ENCODE peak calls at places on chromosome 12, in five cellular contexts. O is K562, A is GM12878, Q is H1, P is SK-N-SH. W is an unnamed sample.

GRCh38 chr12:112198120-112198733 is 72.9 kb downstream of the TRAFD1 start:
- DNase-seq in O (peak), A (no peak), Q (peak), P (peak), W (peak)

GRCh38 chr12:71810905-71811304 is 28.7 kb upstream of the TBC1D15 start:
- DNase-seq in O (no peak), A (no peak), Q (no peak), P (no peak), W (no peak)

GRCh38 chr12:31588976-31589375 is 2.0 kb downstream of the DENND5B start:
- DNase-seq in O (no peak), A (no peak), Q (no peak), P (no peak), W (no peak)

GRCh38 chr12:578743-579449 is 84.3 kb downstream of the NINJ2 start:
- DNase-seq in O (no peak), A (no peak), Q (no peak), P (no peak), W (no peak)

GRCh38 chr12:88946377-88946997 is 366.2 kb upstream of the KITLG start:
- DNase-seq in O (no peak), A (no peak), Q (no peak), P (no peak), W (no peak)

GRCh38 chr12:15634010-15634676 is 155.0 kb downstream of the EPS8 start:
- DNase-seq in O (no peak), A (no peak), Q (no peak), P (no peak), W (no peak)

GRCh38 chr12:104478396-104479140 is 21.8 kb downstream of the CHST11 start:
- DNase-seq in O (peak), A (peak), Q (no peak), P (no peak), W (no peak)

GRCh38 chr12:112794721-112795486 is 3.4 kb downstream of the RPH3A start:
- DNase-seq in O (no peak), A (no peak), Q (no peak), P (peak), W (no peak)

GRCh38 chr12:50686406-50686805 is 77.5 kb upstream of the ATF1 start:
- DNase-seq in O (no peak), A (no peak), Q (no peak), P (no peak), W (no peak)

GRCh38 chr12:20272801-20273200 is 95.5 kb upstream of the PDE3A start:
- DNase-seq in O (no peak), A (no peak), Q (no peak), P (no peak), W (no peak)

GRCh38 chr12:42213023-42213422 is 25.0 kb downstream of the YAF2 start:
- DNase-seq in O (no peak), A (no peak), Q (no peak), P (peak), W (no peak)

GRCh38 chr12:88643685-88644084 is 63.4 kb upstream of the KITLG start:
- DNase-seq in O (no peak), A (no peak), Q (no peak), P (no peak), W (no peak)

GRCh38 chr12:88207921-88208640 is 66.0 kb downstream of the TMTC3 start:
- DNase-seq in O (no peak), A (no peak), Q (no peak), P (no peak), W (no peak)

GRCh38 chr12:20368653-20369163 is 371 bp downstream of the PDE3A start:
- DNase-seq in O (no peak), A (no peak), Q (no peak), P (peak), W (no peak)

GRCh38 chr12:45050751-45051489 is at the start of gene DBX2:
- DNase-seq in O (no peak), A (no peak), Q (no peak), P (peak), W (no peak)

GRCh38 chr12:49843411-49843810 is 505 bp upstream of the BCDIN3D start:
- DNase-seq in O (no peak), A (no peak), Q (no peak), P (no peak), W (no peak)

GRCh38 chr12:52171950-52172512 is 19.8 kb downstream of the KRT80 start:
- DNase-seq in O (peak), A (no peak), Q (no peak), P (no peak), W (peak)

GRCh38 chr12:129696952-129697351 is 206.9 kb downstream of the TMEM132D start:
- DNase-seq in O (no peak), A (no peak), Q (no peak), P (no peak), W (no peak)

GRCh38 chr12:66636771-66637170 is 42.1 kb downstream of the GRIP1 start:
- DNase-seq in O (no peak), A (no peak), Q (no peak), P (no peak), W (no peak)

DNA sequence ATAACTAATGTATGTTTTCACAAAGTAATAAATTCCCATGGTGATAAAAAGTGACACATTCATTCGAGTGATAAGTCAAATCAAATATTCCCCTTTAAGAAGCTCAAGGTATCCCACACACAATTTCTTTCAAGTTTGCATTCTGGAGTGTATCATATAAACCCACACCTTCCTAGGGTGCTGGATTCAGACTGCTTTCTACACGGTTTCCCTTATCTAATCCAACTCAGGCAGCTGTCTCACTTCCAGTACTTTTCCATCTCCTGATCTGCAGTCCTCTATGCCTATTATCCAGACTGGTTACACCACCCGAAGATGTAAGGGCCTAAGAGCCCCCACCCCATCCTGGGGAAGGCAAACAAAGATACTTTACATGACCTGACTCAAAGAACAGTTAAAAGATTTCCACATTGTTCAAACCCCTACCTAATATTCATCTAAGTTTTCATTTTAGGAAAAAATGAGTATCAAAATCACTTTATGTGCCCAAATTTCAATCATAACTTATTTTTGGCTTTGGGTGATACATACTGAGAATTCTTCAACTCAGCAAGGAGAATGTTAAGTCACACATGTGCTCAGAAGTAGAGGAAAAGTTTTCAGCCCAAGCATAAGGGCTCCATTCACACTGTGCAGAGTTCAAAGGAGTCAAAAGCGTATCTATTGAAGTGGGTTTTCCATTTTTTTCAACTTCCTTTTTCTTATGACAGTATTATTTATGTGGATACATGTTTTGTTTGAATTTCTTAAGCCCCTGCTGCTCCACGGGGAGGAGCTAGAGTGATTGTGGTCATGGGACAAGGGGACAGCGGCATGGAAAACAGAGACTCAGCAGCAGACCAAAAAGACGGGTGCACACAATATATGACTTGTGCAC is 41.8 kb downstream of the CORO1C start:
- DNase-seq in O (peak), A (no peak), Q (no peak), P (no peak), W (peak)
- H3K9ac ChIP-seq in O (peak), A (peak), Q (no peak), P (peak), W (peak)

DNA sequence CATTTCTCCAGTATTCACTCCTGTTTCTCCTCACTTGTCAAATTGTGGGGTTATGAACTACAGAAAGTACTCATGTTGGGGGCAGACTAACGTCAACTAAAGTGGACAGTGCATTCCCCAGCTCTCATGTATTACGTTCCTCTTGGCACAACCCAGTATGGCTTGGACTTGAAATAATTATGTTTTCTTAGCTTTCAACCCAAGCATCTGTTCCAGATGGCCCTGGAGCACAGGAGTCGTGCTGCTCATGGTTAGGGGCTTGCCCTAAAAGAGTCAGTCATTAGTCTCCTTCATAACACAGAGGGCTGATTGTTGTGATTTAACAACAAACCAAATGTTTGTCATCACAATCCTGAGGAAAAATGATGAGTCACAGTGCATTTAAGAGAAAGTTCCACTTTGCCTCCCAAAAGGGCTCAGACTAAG is 154.4 kb downstream of the RPAP3 start:
- DNase-seq in O (no peak), A (no peak), Q (no peak), P (no peak), W (no peak)
- TF ChIP-seq EP300 in O (no peak), A (no peak), Q (no peak), P (no peak), W (no peak)

DNA sequence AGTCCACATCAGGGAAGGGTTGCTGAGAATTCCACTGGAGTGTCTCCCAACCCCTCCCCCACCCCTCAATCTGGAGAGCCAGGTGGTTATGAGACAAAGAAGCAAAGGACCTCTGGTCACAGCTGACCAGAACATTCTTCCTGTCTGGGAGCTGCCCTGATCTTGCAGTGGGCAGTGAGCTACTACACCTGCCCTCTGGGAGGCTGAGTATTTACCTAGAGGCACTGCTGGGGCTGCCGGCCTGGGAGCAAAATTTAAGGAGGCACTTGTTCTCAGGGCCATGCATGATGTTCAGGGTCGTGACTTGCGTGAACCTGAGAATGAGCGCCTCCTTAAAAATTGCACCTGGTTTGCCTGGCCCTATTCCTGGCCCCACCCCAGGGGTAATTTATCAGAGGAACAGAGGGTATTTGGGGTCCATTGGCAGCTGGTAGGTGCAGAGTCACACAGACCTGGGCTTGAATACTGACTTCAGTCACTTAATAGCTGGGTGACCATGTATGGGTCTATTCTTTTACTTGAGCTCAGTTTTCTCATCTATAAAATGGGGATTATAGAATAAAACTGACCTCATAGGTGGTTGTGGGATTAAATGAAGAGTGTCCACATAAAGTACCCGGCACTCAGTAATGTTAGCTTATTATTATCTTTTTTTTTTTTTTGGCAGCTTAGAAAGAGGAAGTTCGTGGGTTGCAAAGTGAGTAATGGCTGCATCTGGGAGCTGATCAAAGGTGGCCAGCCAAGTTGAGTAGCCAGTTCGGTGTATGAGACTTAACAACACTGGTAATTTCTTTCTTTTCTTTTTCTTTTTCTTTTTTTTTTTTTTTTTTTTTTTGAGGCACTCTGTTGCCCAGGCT is 107.4 kb upstream of the MED13L start:
- DNase-seq in O (no peak), A (no peak), Q (no peak), P (no peak), W (no peak)
- H3K9ac ChIP-seq in O (peak), A (no peak), Q (no peak), P (peak), W (no peak)

GRCh38 chr12:124217508-124217981 is 77.3 kb upstream of the RFLNA start:
- DNase-seq in O (no peak), A (no peak), Q (no peak), P (peak), W (no peak)
- TF ChIP-seq EP300 in O (no peak), A (no peak), Q (no peak), P (no peak), W (no peak)

DNA sequence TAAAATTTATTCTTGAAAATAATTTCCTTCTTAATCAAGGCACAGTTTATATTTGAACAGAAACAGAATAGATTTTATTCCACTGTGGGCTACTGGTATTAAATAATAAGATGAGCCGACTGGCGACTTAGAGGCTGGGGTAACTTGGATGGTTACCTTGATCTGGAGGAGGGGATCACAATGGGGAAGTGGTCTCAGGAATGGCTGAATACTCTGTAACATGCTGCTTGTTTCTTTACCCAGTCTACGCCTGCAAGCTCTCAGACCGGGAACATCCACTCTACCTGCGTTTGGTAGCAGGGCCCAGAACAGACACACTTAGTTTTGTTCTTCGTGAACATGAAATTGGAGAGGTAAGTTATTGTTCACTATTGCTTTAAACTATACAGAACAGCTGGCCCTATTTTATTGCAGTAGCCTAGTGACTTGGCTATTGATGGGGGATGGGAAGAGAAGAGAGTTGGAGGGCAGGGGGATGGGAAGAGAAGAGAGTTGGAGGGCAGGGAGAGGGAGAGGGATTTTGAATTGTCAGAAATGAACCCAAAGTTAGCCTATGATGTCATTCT is 67.9 kb downstream of the GNS start:
- DNase-seq in O (no peak), A (no peak), Q (no peak), P (no peak), W (no peak)
- H3K9ac ChIP-seq in O (no peak), A (no peak), Q (no peak), P (no peak), W (no peak)

GRCh38 chr12:123436017-123436964 is at the start of gene RILPL2:
- DNase-seq in O (peak), A (peak), Q (no peak), P (peak), W (peak)
- TF ChIP-seq EP300 in O (peak), A (no peak), Q (no peak), P (no peak), W (no peak)

GRCh38 chr12:57752668-57753000 is 524 bp upstream of the CDK4 start:
- DNase-seq in O (no peak), A (no peak), Q (no peak), P (no peak), W (no peak)
- H3K9ac ChIP-seq in O (peak), A (no peak), Q (no peak), P (peak), W (peak)

GRCh38 chr12:92074889-92075288 is 70.8 kb downstream of the BTG1 start:
- DNase-seq in O (no peak), A (no peak), Q (no peak), P (no peak), W (no peak)

GRCh38 chr12:92070054-92070863 is 75.4 kb downstream of the BTG1 start:
- DNase-seq in O (no peak), A (no peak), Q (no peak), P (no peak), W (peak)

GRCh38 chr12:92068441-92068840 is 77.2 kb downstream of the BTG1 start:
- DNase-seq in O (no peak), A (no peak), Q (no peak), P (peak), W (peak)

GRCh38 chr12:92073123-92073522 is 72.5 kb downstream of the BTG1 start:
- DNase-seq in O (no peak), A (no peak), Q (no peak), P (no peak), W (no peak)

DNA sequence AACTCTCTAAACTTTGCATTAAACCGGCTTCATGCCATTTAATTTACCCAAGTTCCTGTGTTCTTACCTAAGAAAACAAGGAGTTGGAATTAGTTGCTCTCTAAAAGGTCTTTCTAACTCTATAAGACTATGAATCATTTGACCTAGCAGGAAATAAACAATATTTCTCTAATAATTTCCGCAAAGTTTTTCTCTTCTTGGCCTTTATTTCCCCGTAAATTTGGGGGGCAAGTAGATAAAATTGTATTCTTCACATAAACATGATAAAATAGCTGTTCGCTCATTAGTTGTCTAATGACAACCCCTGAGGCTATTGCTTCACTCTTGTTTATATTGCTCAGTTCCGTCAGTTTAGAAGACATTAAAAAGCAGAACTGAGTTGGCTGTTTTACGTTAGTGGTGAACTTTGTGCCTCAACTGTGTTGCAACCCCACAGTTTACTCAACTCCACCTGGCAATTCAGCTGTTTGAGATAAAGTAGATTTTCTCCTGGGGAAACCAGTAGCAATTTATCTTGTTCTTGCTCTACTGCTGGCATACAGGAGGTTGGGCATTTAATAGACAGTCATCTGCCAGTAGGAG is 74.7 kb downstream of the BTG1 start:
- DNase-seq in O (no peak), A (no peak), Q (no peak), P (no peak), W (peak)
- TF ChIP-seq EP300 in O (no peak), A (no peak), Q (no peak), P (no peak), W (peak)

DNA sequence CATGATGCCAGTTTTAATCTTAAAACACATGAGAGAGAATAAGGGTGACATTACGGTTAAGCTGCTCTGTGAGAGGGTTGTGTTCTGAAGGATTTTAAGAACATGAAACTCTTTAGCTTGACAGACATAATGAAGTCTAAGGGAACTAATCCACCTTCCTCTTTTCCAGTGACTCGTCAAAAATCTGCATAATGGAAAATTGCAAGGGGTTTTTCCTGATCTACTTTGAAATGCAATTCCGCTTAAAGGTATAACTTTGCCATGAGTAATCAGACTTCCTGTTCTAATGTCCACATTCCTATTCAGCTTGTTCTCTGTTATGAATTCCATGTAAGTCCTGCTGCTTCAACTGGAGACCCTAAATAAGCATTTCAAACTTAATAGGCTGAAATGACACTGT is at the start of gene ZNF705A:
- DNase-seq in O (no peak), A (no peak), Q (no peak), P (no peak), W (peak)
- H3K9ac ChIP-seq in O (no peak), A (no peak), Q (no peak), P (peak), W (no peak)

W was measured in HepG2.